ENCODE peak calls at places on chromosomes 6 and 20, in six cellular contexts. One of them, this sample, is unnamed. For H3K27me3, the result is how much of the 10 kb centered on the place peaks cover.

GRCh38 chr6:134240664-134241431 is 77.1 kb downstream of the SGK1 start:
- DNase-seq in left lung: peak
- DNase-seq in IMR-90: no peak
- DNase-seq in brain microvascular endothelial cell: no peak
- DNase-seq in astrocyte: no peak
- DNase-seq in body of pancreas: peak
- DNase-seq in this sample: no peak

GRCh38 chr20:63835031-63835858 is 4.2 kb upstream of the ZBTB46 start:
- DNase-seq in astrocyte: peak
- DNase-seq in body of pancreas: peak
- DNase-seq in brain microvascular endothelial cell: peak
- DNase-seq in IMR-90: peak
- DNase-seq in left lung: peak
- DNase-seq in this sample: no peak

GRCh38 chr20:11467436-11467835 is 450.3 kb upstream of the BTBD3 start:
- DNase-seq in left lung: no peak
- DNase-seq in astrocyte: peak
- DNase-seq in body of pancreas: no peak
- DNase-seq in IMR-90: no peak
- DNase-seq in brain microvascular endothelial cell: no peak
- DNase-seq in this sample: no peak

GRCh38 chr20:20520776-20521175 is 152.9 kb downstream of the INSM1 start:
- DNase-seq in astrocyte: peak
- DNase-seq in body of pancreas: no peak
- DNase-seq in brain microvascular endothelial cell: no peak
- DNase-seq in left lung: no peak
- DNase-seq in IMR-90: peak
- DNase-seq in this sample: no peak

GRCh38 chr20:52596261-52596660 is 375.9 kb upstream of the TSHZ2 start:
- DNase-seq in body of pancreas: no peak
- DNase-seq in brain microvascular endothelial cell: no peak
- DNase-seq in astrocyte: no peak
- DNase-seq in left lung: no peak
- DNase-seq in IMR-90: no peak
- DNase-seq in this sample: no peak

GRCh38 chr6:20350215-20350614 is 51.5 kb upstream of the E2F3 start:
- DNase-seq in IMR-90: peak
- DNase-seq in brain microvascular endothelial cell: peak
- DNase-seq in left lung: no peak
- DNase-seq in astrocyte: peak
- DNase-seq in body of pancreas: no peak
- DNase-seq in this sample: no peak

GRCh38 chr6:70563540-70563939 is 3.2 kb upstream of the SDHAF4 start:
- DNase-seq in body of pancreas: no peak
- DNase-seq in IMR-90: peak
- DNase-seq in left lung: no peak
- DNase-seq in brain microvascular endothelial cell: peak
- DNase-seq in astrocyte: no peak
- DNase-seq in this sample: no peak

GRCh38 chr6:129284225-129284624 is 401.3 kb downstream of the LAMA2 start:
- DNase-seq in brain microvascular endothelial cell: no peak
- DNase-seq in left lung: no peak
- DNase-seq in body of pancreas: no peak
- DNase-seq in IMR-90: no peak
- DNase-seq in astrocyte: no peak
- DNase-seq in this sample: no peak

GRCh38 chr6:99579781-99580180 is 11.3 kb upstream of the CCNC start:
- DNase-seq in IMR-90: no peak
- DNase-seq in brain microvascular endothelial cell: no peak
- DNase-seq in left lung: no peak
- DNase-seq in astrocyte: no peak
- DNase-seq in body of pancreas: no peak
- DNase-seq in this sample: no peak

DNA sequence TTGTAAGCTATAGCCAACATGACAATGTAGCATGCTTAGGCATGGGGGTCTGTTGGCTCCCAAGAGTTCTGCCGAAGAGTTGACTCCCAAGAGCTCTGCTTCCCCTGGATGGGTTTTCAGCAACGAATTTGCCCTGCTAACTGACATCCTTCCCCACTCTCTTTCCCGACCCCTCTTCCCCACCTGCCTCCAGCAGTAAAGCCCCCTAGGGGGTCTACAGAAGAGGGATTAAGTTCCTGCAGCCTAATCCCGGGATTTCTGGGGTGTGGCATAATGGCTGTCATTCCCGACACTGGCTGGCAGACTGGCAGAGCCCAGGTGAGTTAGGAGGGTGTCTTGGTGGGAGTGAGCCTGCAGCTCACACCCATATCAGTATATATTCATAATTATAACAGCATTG is 121.0 kb upstream of the ZNF184 start:
- DNase-seq in left lung: no peak
- DNase-seq in brain microvascular endothelial cell: no peak
- DNase-seq in IMR-90: no peak
- DNase-seq in body of pancreas: no peak
- DNase-seq in astrocyte: no peak
- DNase-seq in this sample: no peak
- H3K27me3 ChIP-seq in left lung: half or more
- H3K27me3 ChIP-seq in brain microvascular endothelial cell: under half
- H3K27me3 ChIP-seq in IMR-90: under half
- H3K27me3 ChIP-seq in body of pancreas: under half
- H3K27me3 ChIP-seq in astrocyte: under half
- H3K27me3 ChIP-seq in this sample: under half

GRCh38 chr6:15901141-15902115 is 227.5 kb upstream of the MYLIP start:
- DNase-seq in IMR-90: no peak
- DNase-seq in astrocyte: no peak
- DNase-seq in left lung: no peak
- DNase-seq in body of pancreas: no peak
- DNase-seq in brain microvascular endothelial cell: no peak
- DNase-seq in this sample: peak
- H3K4me3 ChIP-seq in IMR-90: no peak
- H3K4me3 ChIP-seq in astrocyte: no peak
- H3K4me3 ChIP-seq in left lung: no peak
- H3K4me3 ChIP-seq in body of pancreas: no peak
- H3K4me3 ChIP-seq in brain microvascular endothelial cell: no peak
- H3K4me3 ChIP-seq in this sample: peak

GRCh38 chr6:159716247-159717086 is 10.8 kb upstream of the WTAP start:
- DNase-seq in brain microvascular endothelial cell: peak
- DNase-seq in astrocyte: peak
- DNase-seq in left lung: no peak
- DNase-seq in body of pancreas: peak
- DNase-seq in IMR-90: peak
- DNase-seq in this sample: no peak
- TF ChIP-seq CTCF in brain microvascular endothelial cell: no peak
- TF ChIP-seq CTCF in astrocyte: no peak
- TF ChIP-seq CTCF in left lung: no peak
- TF ChIP-seq CTCF in body of pancreas: no peak
- TF ChIP-seq CTCF in IMR-90: no peak
- TF ChIP-seq CTCF in this sample: no peak

GRCh38 chr6:123803862-123804681 is at the start of gene NKAIN2:
- DNase-seq in astrocyte: no peak
- DNase-seq in left lung: peak
- DNase-seq in IMR-90: no peak
- DNase-seq in body of pancreas: no peak
- DNase-seq in brain microvascular endothelial cell: no peak
- DNase-seq in this sample: peak
- H3K27me3 ChIP-seq in astrocyte: under half
- H3K27me3 ChIP-seq in left lung: half or more
- H3K27me3 ChIP-seq in IMR-90: under half
- H3K27me3 ChIP-seq in body of pancreas: under half
- H3K27me3 ChIP-seq in brain microvascular endothelial cell: under half
- H3K27me3 ChIP-seq in this sample: under half

GRCh38 chr6:32529697-32530429 is at the start of gene HLA-DRB5:
- DNase-seq in astrocyte: no peak
- DNase-seq in IMR-90: no peak
- DNase-seq in brain microvascular endothelial cell: no peak
- DNase-seq in body of pancreas: peak
- DNase-seq in left lung: no peak
- DNase-seq in this sample: peak
- H3K4me3 ChIP-seq in astrocyte: no peak
- H3K4me3 ChIP-seq in IMR-90: no peak
- H3K4me3 ChIP-seq in brain microvascular endothelial cell: no peak
- H3K4me3 ChIP-seq in body of pancreas: no peak
- H3K4me3 ChIP-seq in left lung: peak
- H3K4me3 ChIP-seq in this sample: peak

GRCh38 chr6:54850061-54850460 is 3.5 kb downstream of the FAM83B start:
- DNase-seq in left lung: no peak
- DNase-seq in brain microvascular endothelial cell: no peak
- DNase-seq in IMR-90: no peak
- DNase-seq in body of pancreas: no peak
- DNase-seq in astrocyte: no peak
- DNase-seq in this sample: no peak

GRCh38 chr6:54846857-54847721 is 518 bp downstream of the FAM83B start:
- DNase-seq in IMR-90: no peak
- DNase-seq in brain microvascular endothelial cell: no peak
- DNase-seq in astrocyte: no peak
- DNase-seq in left lung: peak
- DNase-seq in body of pancreas: no peak
- DNase-seq in this sample: no peak

GRCh38 chr6:54846243-54846856 is at the start of gene FAM83B:
- DNase-seq in body of pancreas: peak
- DNase-seq in IMR-90: no peak
- DNase-seq in left lung: peak
- DNase-seq in astrocyte: no peak
- DNase-seq in brain microvascular endothelial cell: no peak
- DNase-seq in this sample: no peak

GRCh38 chr6:54847799-54848597 is 1.4 kb downstream of the FAM83B start:
- DNase-seq in left lung: no peak
- DNase-seq in brain microvascular endothelial cell: no peak
- DNase-seq in IMR-90: peak
- DNase-seq in body of pancreas: no peak
- DNase-seq in astrocyte: peak
- DNase-seq in this sample: no peak
- TF ChIP-seq CTCF in left lung: no peak
- TF ChIP-seq CTCF in brain microvascular endothelial cell: no peak
- TF ChIP-seq CTCF in IMR-90: no peak
- TF ChIP-seq CTCF in body of pancreas: no peak
- TF ChIP-seq CTCF in astrocyte: no peak
- TF ChIP-seq CTCF in this sample: no peak

GRCh38 chr6:108123946-108124345 is 41.9 kb upstream of the NR2E1 start:
- DNase-seq in astrocyte: no peak
- DNase-seq in brain microvascular endothelial cell: no peak
- DNase-seq in left lung: no peak
- DNase-seq in body of pancreas: no peak
- DNase-seq in IMR-90: no peak
- DNase-seq in this sample: no peak
- H3K27me3 ChIP-seq in astrocyte: half or more
- H3K27me3 ChIP-seq in brain microvascular endothelial cell: under half
- H3K27me3 ChIP-seq in left lung: half or more
- H3K27me3 ChIP-seq in body of pancreas: under half
- H3K27me3 ChIP-seq in IMR-90: half or more
- H3K27me3 ChIP-seq in this sample: under half

This sample was measured in GM06990.